ENCODE peak calls at places on chromosome 2, in seven cellular contexts. D, H, A, M, E, K and Q are unnamed samples.
A peak's percentile ranks its signal among the peaks of the same experiment; 100 is the strongest.

GRCh38 chr2:203683932-203684556 is 22.4 kb upstream of the CD28 start:
- DNase-seq in D (no peak), M (no peak), K (peak; percentile 88), E (no peak), H (peak; percentile 74), A (no peak), Q (peak; percentile 74)

GRCh38 chr2:195763866-195764265 is 106.8 kb downstream of the SLC39A10 start:
- DNase-seq in E (no peak), H (no peak), M (no peak), A (no peak), D (no peak), K (no peak), Q (no peak)

GRCh38 chr2:115427436-115427835 is 985.0 kb downstream of the DPP10 start:
- DNase-seq in E (peak; percentile 80), A (no peak), K (no peak), M (no peak), D (no peak), H (no peak), Q (no peak)

GRCh38 chr2:222242532-222242931 is 56.3 kb downstream of the PAX3 start:
- DNase-seq in D (no peak), K (no peak), M (no peak), E (no peak), A (no peak), H (no peak), Q (no peak)

GRCh38 chr2:189601043-189601442 is 20.5 kb upstream of the SLC40A1 start:
- DNase-seq in H (no peak), M (no peak), E (no peak), K (no peak), A (no peak), D (no peak), Q (no peak)

GRCh38 chr2:110861616-110862260 is 129.4 kb downstream of the ACOXL start:
- DNase-seq in M (no peak), H (no peak), A (no peak), D (no peak), E (no peak), K (no peak), Q (no peak)

GRCh38 chr2:118056165-118056534 is 32.1 kb upstream of the INSIG2 start:
- DNase-seq in M (no peak), H (peak; percentile 86), D (no peak), A (no peak), E (no peak), K (no peak), Q (no peak)

GRCh38 chr2:226172314-226172713 is 627.3 kb downstream of the IRS1 start:
- DNase-seq in M (no peak), H (no peak), D (no peak), A (no peak), E (no peak), K (no peak), Q (no peak)

GRCh38 chr2:174485763-174486613 is 841 bp downstream of the GPR155 start:
- DNase-seq in D (no peak), M (no peak), A (peak; percentile 42), H (peak; percentile 35), E (peak; percentile 32), K (peak; percentile 24), Q (peak; percentile 66)

GRCh38 chr2:80454628-80455027 is 150.1 kb upstream of the LRRTM1 start:
- DNase-seq in E (no peak), H (no peak), K (no peak), M (no peak), A (no peak), D (no peak), Q (no peak)

GRCh38 chr2:28356095-28356911 is 36.4 kb upstream of the FOSL2 start:
- DNase-seq in H (no peak), M (peak; percentile 17), E (peak; percentile 50), A (peak; percentile 64), D (peak; percentile 84), K (peak; percentile 72), Q (peak; percentile 81)

GRCh38 chr2:180787330-180787729 is 193.1 kb upstream of the UBE2E3 start:
- DNase-seq in D (no peak), A (no peak), E (no peak), K (peak; percentile 35), M (no peak), H (no peak), Q (no peak)

GRCh38 chr2:239735131-239735828 is 289.9 kb downstream of the NDUFA10 start:
- DNase-seq in H (no peak), K (no peak), D (no peak), E (peak; percentile 86), A (no peak), M (no peak), Q (no peak)

GRCh38 chr2:126749537-126749936 is 93.6 kb downstream of the GYPC start:
- DNase-seq in A (no peak), E (no peak), H (peak; percentile 36), M (no peak), K (no peak), D (no peak), Q (no peak)